ENCODE peak calls at places on chromosomes 13 and 19, in four cellular contexts. C is A549, N is body of pancreas, P is transverse colon. E is an unnamed sample.

GRCh38 chr19:5018224-5019015 is 49.5 kb downstream of the KDM4B start:
- DNase-seq in C (no peak), N (no peak), P (no peak), E (no peak)

GRCh38 chr13:52809310-52809769 is 39.1 kb downstream of the PCDH8 start:
- DNase-seq in C (peak; percentile 68), N (peak; percentile 58), P (peak; percentile 61), E (no peak)

GRCh38 chr19:48364564-48365363 is 597 bp downstream of the SYNGR4 start:
- DNase-seq in C (no peak), N (no peak), P (peak; percentile 25), E (peak; percentile 54)

GRCh38 chr13:112159575-112160547 is 92.9 kb downstream of the SOX1 start:
- DNase-seq in C (no peak), N (no peak), P (peak; percentile 87), E (no peak)

GRCh38 chr13:61880576-61881283 is 465.1 kb upstream of the PCDH20 start:
- DNase-seq in C (no peak), N (no peak), P (no peak), E (no peak)

GRCh38 chr19:52231154-52231565 is 38.2 kb upstream of the ZNF766 start:
- DNase-seq in C (no peak), N (no peak), P (no peak), E (no peak)

GRCh38 chr13:61664821-61665705 is 249.4 kb upstream of the PCDH20 start:
- DNase-seq in C (no peak), N (no peak), P (no peak), E (peak; percentile 36)

GRCh38 chr19:35120492-35120891 is 4.9 kb downstream of the FXYD3 start:
- DNase-seq in C (no peak), N (no peak), P (no peak), E (no peak)

GRCh38 chr13:31982540-31982939 is 49.0 kb upstream of the FRY start:
- DNase-seq in C (peak; percentile 23), N (peak; percentile 70), P (peak; percentile 45), E (peak; percentile 89)

GRCh38 chr19:51660975-51661600 is 14.5 kb upstream of the SIGLEC14 start:
- DNase-seq in C (peak; percentile 44), N (peak; percentile 61), P (peak; percentile 56), E (peak; percentile 60)

GRCh38 chr19:6822311-6822670 is 49.8 kb downstream of the VAV1 start:
- DNase-seq in C (no peak), N (no peak), P (no peak), E (no peak)

GRCh38 chr13:64090311-64090710 is 2674.7 kb upstream of the PCDH20 start:
- DNase-seq in C (no peak), N (no peak), P (no peak), E (no peak)

GRCh38 chr19:16876904-16877361 is 11.9 kb upstream of the F2RL3 start:
- DNase-seq in C (no peak), N (no peak), P (peak; percentile 24), E (no peak)

GRCh38 chr19:40612831-40613668 is 11.9 kb downstream of the LTBP4 start:
- DNase-seq in C (peak; percentile 71), N (no peak), P (peak; percentile 70), E (no peak)

GRCh38 chr19:38674388-38675133 is 27.1 kb downstream of the ACTN4 start:
- DNase-seq in C (no peak), N (no peak), P (no peak), E (no peak)

GRCh38 chr13:32165791-32166190 is 134.2 kb downstream of the FRY start:
- DNase-seq in C (no peak), N (no peak), P (no peak), E (no peak)

GRCh38 chr13:106210327-106210726 is 325.1 kb downstream of the EFNB2 start:
- DNase-seq in C (no peak), N (no peak), P (no peak), E (no peak)

GRCh38 chr19:38713227-38713649 is 31.0 kb downstream of the CAPN12 start:
- DNase-seq in C (no peak), N (peak; percentile 63), P (peak; percentile 41), E (peak; percentile 95)

GRCh38 chr13:73937420-73937819 is 196.8 kb downstream of the KLF12 start:
- DNase-seq in C (no peak), N (no peak), P (no peak), E (no peak)

GRCh38 chr13:109376936-109377335 is 409.4 kb downstream of the IRS2 start:
- DNase-seq in C (no peak), N (no peak), P (no peak), E (no peak)

GRCh38 chr19:44451687-44452086 is 3.4 kb upstream of the ZNF229 start:
- DNase-seq in C (no peak), N (no peak), P (no peak), E (no peak)

GRCh38 chr13:50995870-50996269 is 86.3 kb downstream of the RNASEH2B start:
- DNase-seq in C (no peak), N (no peak), P (no peak), E (no peak)

GRCh38 chr19:36837525-36837901 is 674 bp downstream of the ZNF790 start:
- DNase-seq in C (no peak), N (peak; percentile 13), P (no peak), E (no peak)

GRCh38 chr19:8335343-8336071 is 7.6 kb downstream of the KANK3 start:
- DNase-seq in C (peak; percentile 38), N (no peak), P (peak; percentile 20), E (no peak)

GRCh38 chr13:51292000-51292550 is 47.4 kb upstream of the SERPINE3 start:
- DNase-seq in C (no peak), N (no peak), P (no peak), E (no peak)

GRCh38 chr19:49801966-49802661 is 11.0 kb downstream of the FUZ start:
- DNase-seq in C (no peak), N (peak; percentile 71), P (peak; percentile 76), E (no peak)

GRCh38 chr13:37481005-37481857 is 117.3 kb downstream of the POSTN start:
- DNase-seq in C (no peak), N (no peak), P (no peak), E (no peak)

GRCh38 chr19:15115080-15115479 is 7.9 kb downstream of the SYDE1 start:
- DNase-seq in C (no peak), N (peak; percentile 39), P (peak; percentile 42), E (peak; percentile 81)

GRCh38 chr19:13611596-13611995 is 105.3 kb upstream of the CACNA1A start:
- DNase-seq in C (no peak), N (no peak), P (no peak), E (no peak)

DNA sequence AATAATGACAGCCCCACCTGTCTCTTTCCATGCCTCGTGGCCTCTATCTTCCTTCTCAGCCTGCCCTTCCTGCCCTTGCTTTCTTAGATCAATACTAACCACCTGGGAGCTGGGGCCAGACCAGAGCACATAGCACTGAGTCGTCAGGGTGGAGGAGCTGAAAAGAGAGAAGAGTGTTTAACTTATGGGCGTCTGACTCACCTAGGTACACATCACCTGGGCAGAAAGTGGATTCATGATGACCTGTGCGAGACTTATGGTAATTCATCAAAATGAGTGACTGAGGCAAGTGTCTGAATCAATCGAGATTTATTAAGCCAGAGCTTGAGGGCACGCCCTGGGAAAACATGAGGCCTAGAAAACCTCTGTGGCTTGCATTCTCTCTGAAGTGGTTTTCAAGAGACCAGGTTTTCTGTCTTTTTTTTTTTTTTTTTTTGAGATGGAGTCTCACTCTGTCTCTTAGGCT is 19.2 kb downstream of the CEACAM6 start:
- DNase-seq in C (peak; percentile 57), N (no peak), P (peak; percentile 84), E (no peak)
- TF ChIP-seq POLR2A in C (no peak), N (no peak), P (no peak), E (no peak)

GRCh38 chr19:54218259-54218658 is 4.5 kb downstream of the LILRB3 start:
- DNase-seq in C (no peak), N (no peak), P (no peak), E (no peak)
- TF ChIP-seq POLR2A in C (no peak), N (no peak), P (no peak), E (no peak)

DNA sequence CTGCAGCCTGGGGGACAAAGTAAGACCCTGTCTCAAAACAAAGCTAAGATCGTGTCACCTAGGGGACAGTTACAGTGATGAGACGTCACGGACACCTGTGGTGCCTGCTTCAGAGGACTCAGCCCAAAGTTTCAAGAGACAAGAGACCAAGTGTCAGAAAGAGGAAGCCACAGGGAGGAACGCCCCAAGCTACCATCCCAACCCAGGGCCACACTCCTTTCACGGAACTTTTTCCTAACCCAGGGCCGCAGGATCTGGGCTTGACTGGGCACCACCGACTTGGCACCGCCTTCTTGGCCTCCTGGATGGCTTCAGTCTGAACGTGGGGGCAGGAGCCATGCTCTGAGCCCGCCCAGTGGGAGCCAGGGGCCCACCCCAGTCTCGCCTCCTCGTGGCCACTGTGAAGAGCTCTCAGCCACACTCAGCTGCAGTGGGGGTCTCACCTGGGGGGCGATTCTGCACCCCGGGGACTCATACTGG is 8.5 kb downstream of the MOB3A start:
- DNase-seq in C (no peak), N (no peak), P (peak; percentile 50), E (no peak)
- TF ChIP-seq POLR2A in C (no peak), N (no peak), P (no peak), E (no peak)

DNA sequence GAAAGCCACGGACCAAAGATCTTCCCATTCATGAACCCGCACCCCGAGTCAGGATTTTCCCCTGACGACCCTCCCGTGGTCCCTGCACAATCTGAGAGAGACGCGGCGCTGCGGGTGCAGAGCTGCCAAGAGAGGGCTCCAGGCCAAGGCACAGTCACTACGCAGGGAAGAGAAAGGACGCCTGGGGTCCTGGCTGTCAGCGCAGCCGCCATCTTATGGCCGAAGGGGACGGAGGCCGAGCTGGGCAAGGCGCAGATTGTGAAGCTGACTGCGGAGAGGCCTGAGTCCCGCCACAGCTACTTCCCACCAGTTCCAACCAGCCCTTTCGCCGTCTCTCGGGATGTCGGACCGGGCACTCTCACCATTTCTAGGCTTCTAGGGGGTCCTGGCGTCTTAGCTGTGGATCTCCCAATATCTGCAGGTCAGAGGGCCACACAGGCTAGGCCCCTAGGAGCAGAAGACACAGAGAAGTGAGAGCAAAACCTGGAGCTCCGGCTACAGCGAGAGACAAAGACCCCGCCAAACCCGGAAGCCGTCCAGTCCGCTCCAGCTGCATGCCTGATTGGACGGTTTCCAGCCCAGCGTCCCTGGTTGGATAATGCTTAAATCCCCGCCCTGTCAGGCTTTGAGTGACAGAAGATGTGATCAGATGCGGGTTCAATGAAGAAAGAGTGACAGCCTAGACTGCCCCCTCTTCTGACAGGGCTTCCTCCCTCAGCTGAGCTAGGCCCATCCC is at the start of gene ZNF100:
- DNase-seq in C (no peak), N (peak; percentile 92), P (peak; percentile 94), E (peak; percentile 94)
- TF ChIP-seq POLR2A in C (no peak), N (peak; percentile 88), P (peak; percentile 50), E (peak; percentile 59)

DNA sequence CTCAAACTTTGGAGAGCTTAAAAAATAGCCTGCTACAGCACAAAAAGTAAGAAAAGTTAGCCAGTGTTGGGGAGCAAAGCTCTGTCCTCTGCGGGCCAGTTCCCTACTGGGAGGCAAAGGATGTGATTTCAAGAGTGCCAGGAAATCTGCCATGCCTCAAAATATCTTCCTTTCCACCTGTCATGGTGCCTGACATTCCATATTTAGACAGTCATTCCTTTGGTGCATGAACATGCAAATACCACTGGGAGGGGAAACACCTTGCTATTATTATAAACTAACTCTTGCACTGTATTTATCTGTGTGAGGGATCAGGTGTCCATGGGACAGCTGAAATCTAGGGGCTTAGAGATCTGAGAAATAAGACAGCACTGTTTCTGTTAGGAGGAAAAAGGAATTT is 10.3 kb downstream of the FREM2 start:
- DNase-seq in C (no peak), N (no peak), P (no peak), E (no peak)
- TF ChIP-seq POLR2A in C (no peak), N (no peak), P (no peak), E (no peak)